ENCODE peak calls at places on chromosome 22, in five cellular contexts. P is cardiac muscle cell, S is mammary epithelial cell, O is PC-3, W is WERI-Rb-1. Y is an unnamed sample.

GRCh38 chr22:46731246-46732040 is 6.6 kb downstream of the CERK start:
- DNase-seq in O (no peak), P (no peak), S (peak), W (no peak), Y (no peak)

GRCh38 chr22:33895444-33895843 is 24.8 kb downstream of the LARGE1 start:
- DNase-seq in O (no peak), W (no peak), P (no peak), S (no peak), Y (no peak)

GRCh38 chr22:49270595-49271368 is 556.9 kb downstream of the BRD1 start:
- DNase-seq in W (no peak), S (no peak), O (no peak), P (no peak), Y (no peak)

GRCh38 chr22:35482311-35482710 is 58.3 kb upstream of the RASD2 start:
- DNase-seq in O (no peak), P (no peak), S (no peak), W (no peak), Y (no peak)

GRCh38 chr22:34808618-34809017 is 257.3 kb upstream of the ISX start:
- DNase-seq in W (no peak), O (no peak), P (no peak), S (no peak), Y (no peak)

GRCh38 chr22:35424081-35424480 is 24.1 kb downstream of the MCM5 start:
- DNase-seq in S (no peak), O (no peak), W (no peak), P (no peak), Y (no peak)

GRCh38 chr22:37817705-37818311 is 5.4 kb upstream of the GALR3 start:
- DNase-seq in S (peak), W (peak), O (peak), P (peak), Y (peak)

GRCh38 chr22:36386900-36387663 is 685 bp downstream of the MYH9 start:
- DNase-seq in W (peak), S (no peak), P (no peak), O (no peak), Y (no peak)

GRCh38 chr22:36563898-36564297 is 34.9 kb upstream of the EIF3D start:
- DNase-seq in S (no peak), P (no peak), O (no peak), W (no peak), Y (no peak)

GRCh38 chr22:46139895-46140350 is 10.4 kb upstream of the PPARA start:
- DNase-seq in W (no peak), S (no peak), O (no peak), P (no peak), Y (no peak)

GRCh38 chr22:39343259-39344045 is 6.3 kb upstream of the SYNGR1 start:
- DNase-seq in P (peak), S (peak), O (peak), W (peak), Y (no peak)

GRCh38 chr22:49211176-49211575 is 616.5 kb downstream of the BRD1 start:
- DNase-seq in O (no peak), W (no peak), S (no peak), P (no peak), Y (no peak)

GRCh38 chr22:37457093-37457893 is 28.9 kb downstream of the MFNG start:
- DNase-seq in P (peak), O (peak), W (peak), S (peak), Y (peak)

GRCh38 chr22:40397436-40397835 is 27.0 kb downstream of the SGSM3 start:
- DNase-seq in P (peak), S (no peak), W (no peak), O (no peak), Y (no peak)

GRCh38 chr22:50247748-50248147 is 2.9 kb upstream of the TUBGCP6 start:
- DNase-seq in O (peak), P (peak), S (no peak), W (no peak), Y (no peak)

GRCh38 chr22:37771081-37771480 is 36.7 kb upstream of the GCAT start:
- DNase-seq in W (no peak), S (no peak), O (no peak), P (no peak), Y (no peak)

GRCh38 chr22:45460288-45461109 is 42.2 kb upstream of the FBLN1 start:
- DNase-seq in O (no peak), P (peak), S (no peak), W (no peak), Y (no peak)

GRCh38 chr22:39227542-39228272 is 17.1 kb downstream of the PDGFB start:
- DNase-seq in W (no peak), P (no peak), S (no peak), O (no peak), Y (no peak)

GRCh38 chr22:31126128-31126868 is 3.5 kb downstream of the INPP5J start:
- DNase-seq in S (no peak), O (no peak), P (no peak), W (no peak), Y (no peak)

GRCh38 chr22:37492428-37493344 is 6.5 kb upstream of the MFNG start:
- DNase-seq in W (peak), O (peak), P (peak), S (peak), Y (no peak)

GRCh38 chr22:35399114-35399677 is 744 bp upstream of the MCM5 start:
- DNase-seq in W (no peak), O (no peak), P (no peak), S (no peak), Y (no peak)

GRCh38 chr22:21657361-21658118 is 8.3 kb upstream of the PPIL2 start:
- DNase-seq in S (peak), O (peak), W (peak), P (peak), Y (no peak)
- TF ChIP-seq CTCF in S (no peak), O (peak), W (peak), P (no peak), Y (no peak)

GRCh38 chr22:44329179-44329796 is 16.5 kb upstream of the SHISAL1 start:
- DNase-seq in S (no peak), W (peak), P (no peak), O (peak), Y (no peak)

GRCh38 chr22:44328762-44329161 is 16.0 kb upstream of the SHISAL1 start:
- DNase-seq in W (no peak), S (no peak), O (no peak), P (no peak), Y (no peak)

GRCh38 chr22:44325718-44326548 is 13.2 kb upstream of the SHISAL1 start:
- DNase-seq in P (peak), W (no peak), S (peak), O (peak), Y (no peak)

GRCh38 chr22:44328326-44328725 is 15.6 kb upstream of the SHISAL1 start:
- DNase-seq in S (no peak), P (no peak), O (no peak), W (no peak), Y (no peak)

DNA sequence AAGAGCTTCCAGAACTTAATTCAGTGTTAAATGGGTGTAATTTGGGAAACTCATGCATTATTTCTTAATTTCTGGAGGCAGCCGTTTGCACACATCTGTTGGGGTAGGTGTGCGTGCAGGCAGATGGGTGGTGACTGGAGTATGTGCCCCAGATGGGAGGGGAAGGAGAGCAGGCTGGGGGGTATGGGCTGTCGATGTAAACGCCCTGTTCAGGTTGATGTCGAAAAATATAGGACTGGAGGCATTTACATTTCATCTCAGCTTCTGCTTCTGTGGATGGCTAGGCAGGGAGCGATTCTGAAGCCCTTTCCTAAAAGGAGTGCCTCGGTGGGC is 13.8 kb upstream of the SHISAL1 start:
- DNase-seq in S (no peak), O (no peak), W (no peak), P (no peak), Y (no peak)
- TF ChIP-seq CTCF in S (no peak), O (no peak), W (no peak), P (no peak), Y (no peak)

GRCh38 chr22:24160546-24160945 is 20.7 kb upstream of the SUSD2 start:
- DNase-seq in S (no peak), P (no peak), W (no peak), O (no peak), Y (no peak)

GRCh38 chr22:24161485-24161884 is 19.8 kb upstream of the SUSD2 start:
- DNase-seq in S (no peak), W (no peak), O (no peak), P (no peak), Y (no peak)

GRCh38 chr22:24159650-24160049 is 21.6 kb upstream of the SUSD2 start:
- DNase-seq in W (no peak), S (no peak), P (no peak), O (no peak), Y (no peak)

GRCh38 chr22:24162377-24162927 is 18.8 kb upstream of the SUSD2 start:
- DNase-seq in S (no peak), O (no peak), P (no peak), W (no peak), Y (no peak)

GRCh38 chr22:24161909-24162308 is 19.4 kb upstream of the SUSD2 start:
- DNase-seq in O (no peak), S (no peak), W (no peak), P (no peak), Y (no peak)
- TF ChIP-seq CTCF in O (no peak), S (no peak), W (no peak), P (no peak), Y (no peak)

GRCh38 chr22:27880778-27881394 is 38.2 kb downstream of the PITPNB start:
- DNase-seq in P (peak), S (peak), O (peak), W (peak), Y (no peak)
- TF ChIP-seq CTCF in P (peak), S (peak), O (peak), W (peak), Y (peak)

DNA sequence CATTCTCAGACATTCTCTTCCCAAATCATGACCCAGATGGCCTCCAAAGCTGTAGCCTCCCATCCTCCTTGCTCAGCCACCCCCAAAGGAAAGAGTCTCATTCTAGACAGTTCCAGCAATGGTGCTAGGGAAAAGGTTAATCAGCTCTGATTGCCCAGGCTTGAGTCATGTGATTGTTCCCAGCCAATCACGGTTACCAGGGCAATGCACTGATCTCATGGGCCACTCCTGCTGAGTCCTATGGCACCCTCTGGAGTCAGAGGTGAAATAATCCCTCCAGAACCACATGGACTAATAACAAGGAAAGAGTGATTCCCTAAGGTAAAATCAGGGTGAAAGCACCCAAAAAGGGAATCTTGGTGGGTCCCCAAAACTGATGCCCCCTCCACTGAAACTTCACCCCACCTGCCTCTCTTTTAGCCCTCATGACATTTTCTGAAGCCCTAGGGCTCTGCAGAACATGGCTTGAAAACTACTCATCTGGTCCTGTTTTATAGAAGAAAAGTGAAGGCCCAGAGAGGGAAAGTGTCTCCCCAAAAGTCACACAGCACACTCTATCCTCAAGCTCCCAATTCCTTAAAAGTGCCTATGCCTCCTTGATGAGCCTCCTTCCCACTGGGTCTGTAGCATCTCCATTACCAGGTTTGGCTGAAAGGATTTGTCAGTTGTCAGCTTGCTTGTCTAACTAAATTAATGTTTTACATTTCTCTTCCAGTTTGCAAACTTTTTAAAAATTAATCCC is 203.7 kb downstream of the MN1 start:
- DNase-seq in S (peak), P (peak), O (peak), W (no peak), Y (no peak)
- TF ChIP-seq CTCF in S (peak), P (no peak), O (peak), W (no peak), Y (no peak)

GRCh38 chr22:21450320-21450831 is 16.8 kb upstream of the TMEM191C start:
- DNase-seq in W (no peak), P (no peak), O (no peak), S (no peak), Y (no peak)
- TF ChIP-seq CTCF in W (peak), P (no peak), O (peak), S (no peak), Y (no peak)

DNA sequence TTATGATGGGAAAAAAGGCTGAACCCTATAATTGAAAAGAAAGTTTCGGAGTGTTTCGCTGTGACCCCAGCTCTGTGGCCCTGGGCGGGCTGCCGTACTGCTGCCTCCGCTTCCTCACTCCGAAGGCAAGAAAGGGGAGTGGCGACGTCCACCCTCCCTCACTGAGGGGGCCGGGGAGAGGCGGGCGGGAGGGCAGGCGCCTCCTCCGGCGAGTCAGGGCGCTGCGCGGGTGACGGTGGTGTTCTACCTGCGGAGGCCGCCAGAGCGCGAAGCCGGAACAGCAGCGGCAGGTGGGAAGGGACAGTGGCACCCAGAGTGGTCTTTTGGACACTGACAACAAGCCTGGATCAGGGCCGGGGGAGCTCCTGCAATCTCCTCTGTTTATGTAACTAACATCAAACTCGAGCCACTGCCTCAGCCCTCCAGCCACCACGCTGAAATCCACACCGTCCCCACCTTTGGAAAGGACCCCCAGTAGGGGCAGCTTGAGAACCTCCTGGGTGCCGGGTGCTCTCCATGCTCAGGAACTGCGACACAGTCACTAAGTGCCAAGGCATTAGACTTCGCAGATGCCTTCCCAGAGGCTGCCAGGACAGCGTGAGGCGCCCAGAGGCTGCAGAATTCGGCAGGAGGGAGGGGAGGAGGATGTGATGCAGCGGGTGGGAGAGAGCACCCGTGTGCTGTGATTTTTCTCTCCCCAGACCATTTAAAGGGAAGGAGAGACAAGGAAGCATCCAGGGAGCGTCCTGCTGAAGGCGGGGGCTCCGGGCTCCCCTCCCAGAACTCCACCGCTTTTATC is 25.5 kb downstream of the BID start:
- DNase-seq in O (no peak), S (no peak), P (no peak), W (no peak), Y (no peak)
- TF ChIP-seq CTCF in O (no peak), S (peak), P (peak), W (no peak), Y (no peak)

DNA sequence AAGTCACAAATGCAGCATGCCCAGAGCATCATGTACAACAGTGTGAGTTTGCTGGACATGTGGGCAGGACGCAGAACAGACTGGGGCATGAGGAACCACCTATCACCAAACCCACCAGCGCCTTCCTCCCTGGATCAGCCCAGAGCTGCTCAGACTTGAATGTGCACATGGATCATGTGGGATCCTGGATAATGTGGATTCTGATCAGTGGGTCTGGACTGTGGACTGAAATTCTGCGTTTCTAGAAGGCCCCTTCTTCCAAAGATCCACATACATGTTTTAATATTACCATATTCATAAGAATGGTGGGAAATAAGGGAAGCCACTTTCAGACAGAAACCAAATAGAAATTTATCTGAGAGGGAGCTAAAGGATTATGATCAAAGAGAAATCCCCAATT is 85.6 kb upstream of the VPREB1 start:
- DNase-seq in O (no peak), S (no peak), W (no peak), P (no peak), Y (no peak)
- TF ChIP-seq CTCF in O (no peak), S (no peak), W (no peak), P (no peak), Y (no peak)

GRCh38 chr22:19554834-19555404 is 30.7 kb upstream of the CLDN5 start:
- DNase-seq in O (peak), P (peak), W (peak), S (peak), Y (no peak)
- TF ChIP-seq CTCF in O (no peak), P (peak), W (peak), S (peak), Y (no peak)

DNA sequence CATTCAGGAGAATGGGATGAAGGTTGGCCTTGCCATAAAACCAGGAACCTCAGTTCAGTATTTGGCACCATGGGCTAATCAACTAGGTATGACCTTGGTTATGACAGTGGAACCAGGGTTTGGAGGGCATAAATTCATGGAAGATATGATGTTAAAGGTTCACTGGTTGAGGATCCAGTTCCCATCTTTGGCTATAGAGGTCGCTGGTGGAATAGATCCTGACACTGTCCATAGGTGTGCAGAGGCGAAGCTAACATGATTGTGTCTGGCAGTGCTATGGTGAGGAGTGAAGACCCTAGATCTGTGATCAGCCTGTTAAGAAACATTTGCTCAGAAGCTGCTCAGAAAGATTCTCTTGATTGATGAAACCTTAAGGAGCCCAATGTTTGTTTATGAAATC is 5.7 kb downstream of the NF2 start:
- DNase-seq in P (no peak), W (peak), S (no peak), O (peak), Y (no peak)
- TF ChIP-seq CTCF in P (peak), W (peak), S (peak), O (peak), Y (no peak)